ENCODE peak calls at places on chromosomes 16 and 17, in seven cellular contexts. One of them, this sample, is unnamed.
A peak's percentile ranks its signal among the peaks of the same experiment; 100 is the strongest.

GRCh38 chr16:69872888-69873287 is 78.2 kb upstream of the CLEC18A start:
- DNase-seq in tibial nerve: no peak
- DNase-seq in stomach: no peak
- DNase-seq in uterus: no peak
- DNase-seq in lower leg skin: no peak
- DNase-seq in body of pancreas: no peak
- DNase-seq in A549: no peak
- DNase-seq in this sample: no peak

GRCh38 chr16:842631-843560 is 42.4 kb upstream of the GNG13 start:
- DNase-seq in stomach: no peak
- DNase-seq in A549: no peak
- DNase-seq in tibial nerve: no peak
- DNase-seq in lower leg skin: no peak
- DNase-seq in uterus: no peak
- DNase-seq in body of pancreas: no peak
- DNase-seq in this sample: no peak

GRCh38 chr17:75878174-75878998 is at the start of gene TRIM47:
- DNase-seq in lower leg skin: no peak
- DNase-seq in A549: peak; percentile 83
- DNase-seq in tibial nerve: peak; percentile 55
- DNase-seq in body of pancreas: peak; percentile 56
- DNase-seq in uterus: peak; percentile 81
- DNase-seq in stomach: peak; percentile 68
- DNase-seq in this sample: peak; percentile 48

GRCh38 chr17:63035271-63035670 is 69.2 kb downstream of the TANC2 start:
- DNase-seq in uterus: no peak
- DNase-seq in tibial nerve: no peak
- DNase-seq in A549: peak; percentile 36
- DNase-seq in stomach: no peak
- DNase-seq in lower leg skin: no peak
- DNase-seq in body of pancreas: no peak
- DNase-seq in this sample: no peak

GRCh38 chr17:82098939-82099765 is 1.1 kb upstream of the FASN start:
- DNase-seq in tibial nerve: no peak
- DNase-seq in stomach: no peak
- DNase-seq in body of pancreas: peak; percentile 34
- DNase-seq in lower leg skin: no peak
- DNase-seq in A549: no peak
- DNase-seq in uterus: peak; percentile 33
- DNase-seq in this sample: no peak

GRCh38 chr16:55701442-55702319 is 45.9 kb downstream of the SLC6A2 start:
- DNase-seq in tibial nerve: no peak
- DNase-seq in body of pancreas: peak; percentile 61
- DNase-seq in lower leg skin: no peak
- DNase-seq in stomach: peak; percentile 76
- DNase-seq in uterus: peak; percentile 31
- DNase-seq in A549: peak; percentile 47
- DNase-seq in this sample: peak; percentile 35

GRCh38 chr16:57262841-57263584 is 18.0 kb downstream of the ARL2BP start:
- DNase-seq in stomach: peak; percentile 59
- DNase-seq in A549: no peak
- DNase-seq in tibial nerve: no peak
- DNase-seq in lower leg skin: no peak
- DNase-seq in uterus: no peak
- DNase-seq in body of pancreas: no peak
- DNase-seq in this sample: no peak

GRCh38 chr17:21042434-21043295 is at the start of gene USP22:
- DNase-seq in uterus: peak; percentile 35
- DNase-seq in body of pancreas: no peak
- DNase-seq in stomach: peak; percentile 31
- DNase-seq in lower leg skin: no peak
- DNase-seq in tibial nerve: no peak
- DNase-seq in A549: no peak
- DNase-seq in this sample: no peak

GRCh38 chr17:34542700-34543336 is 36.6 kb upstream of the TMEM132E start:
- DNase-seq in stomach: peak; percentile 27
- DNase-seq in tibial nerve: no peak
- DNase-seq in lower leg skin: peak; percentile 21
- DNase-seq in body of pancreas: peak; percentile 39
- DNase-seq in uterus: peak; percentile 17
- DNase-seq in A549: peak; percentile 30
- DNase-seq in this sample: no peak

GRCh38 chr16:62370445-62370844 is 334.2 kb upstream of the CDH8 start:
- DNase-seq in tibial nerve: no peak
- DNase-seq in uterus: no peak
- DNase-seq in lower leg skin: no peak
- DNase-seq in A549: no peak
- DNase-seq in body of pancreas: no peak
- DNase-seq in stomach: no peak
- DNase-seq in this sample: no peak

GRCh38 chr16:12229759-12230594 is 253.4 kb downstream of the SNX29 start:
- DNase-seq in body of pancreas: no peak
- DNase-seq in tibial nerve: no peak
- DNase-seq in lower leg skin: no peak
- DNase-seq in stomach: no peak
- DNase-seq in uterus: no peak
- DNase-seq in A549: no peak
- DNase-seq in this sample: no peak

GRCh38 chr16:79098897-79099296 is 501.6 kb downstream of the MAF start:
- DNase-seq in uterus: no peak
- DNase-seq in body of pancreas: no peak
- DNase-seq in stomach: no peak
- DNase-seq in tibial nerve: no peak
- DNase-seq in lower leg skin: no peak
- DNase-seq in A549: no peak
- DNase-seq in this sample: no peak

GRCh38 chr17:19262650-19263620 is 25.8 kb downstream of the EPN2 start:
- DNase-seq in lower leg skin: no peak
- DNase-seq in tibial nerve: no peak
- DNase-seq in A549: no peak
- DNase-seq in stomach: no peak
- DNase-seq in body of pancreas: no peak
- DNase-seq in uterus: peak; percentile 56
- DNase-seq in this sample: no peak

GRCh38 chr17:30808785-30809286 is 15.7 kb downstream of the CRLF3 start:
- DNase-seq in tibial nerve: no peak
- DNase-seq in lower leg skin: no peak
- DNase-seq in A549: no peak
- DNase-seq in uterus: no peak
- DNase-seq in body of pancreas: no peak
- DNase-seq in stomach: no peak
- DNase-seq in this sample: no peak
- TF ChIP-seq POLR2A in tibial nerve: no peak
- TF ChIP-seq POLR2A in lower leg skin: no peak
- TF ChIP-seq POLR2A in A549: no peak
- TF ChIP-seq POLR2A in uterus: no peak
- TF ChIP-seq POLR2A in body of pancreas: no peak
- TF ChIP-seq POLR2A in stomach: no peak
- TF ChIP-seq POLR2A in this sample: no peak

DNA sequence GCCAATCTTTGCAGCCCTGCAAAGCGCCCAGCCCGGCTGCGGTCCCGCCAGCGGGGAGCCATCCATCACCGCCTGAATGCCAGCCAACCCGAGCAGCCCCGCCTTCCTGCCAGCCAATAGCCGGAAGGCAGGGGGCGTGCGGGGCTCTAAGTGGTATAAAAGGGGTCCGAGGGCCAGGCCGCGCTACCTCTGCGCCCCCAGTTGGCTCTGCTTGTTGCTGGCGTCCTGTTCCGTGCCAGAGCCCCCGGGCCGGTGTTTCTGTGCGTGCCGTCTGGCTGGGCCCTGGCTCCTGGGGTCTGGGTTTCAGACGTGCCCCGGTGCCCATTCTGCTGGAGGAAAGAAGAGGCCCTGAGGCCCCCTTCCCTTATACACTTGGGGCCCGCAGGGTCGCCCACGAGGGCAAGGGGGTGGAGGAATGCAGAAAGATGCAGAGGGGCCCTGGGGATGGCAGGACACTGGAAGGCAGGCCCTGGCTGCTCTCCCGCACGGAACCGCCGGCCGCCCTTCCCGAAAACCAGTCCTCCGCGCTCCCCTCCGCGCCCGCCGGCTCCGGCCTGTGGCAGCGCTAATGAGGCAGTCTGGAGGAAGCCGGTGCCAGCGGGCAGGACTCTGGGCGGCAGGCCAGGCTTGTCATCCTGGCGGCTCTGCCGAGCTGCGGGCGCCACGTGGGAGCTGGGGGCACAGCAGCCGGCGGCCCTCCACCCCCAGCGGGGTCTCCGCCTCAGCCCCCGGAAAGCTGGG is 14.0 kb downstream of the COPZ2 start:
- DNase-seq in A549: peak; percentile 91
- DNase-seq in uterus: peak; percentile 58
- DNase-seq in tibial nerve: peak; percentile 72
- DNase-seq in body of pancreas: peak; percentile 91
- DNase-seq in stomach: peak; percentile 92
- DNase-seq in lower leg skin: peak; percentile 61
- DNase-seq in this sample: peak; percentile 82
- TF ChIP-seq POLR2A in A549: peak; percentile 79
- TF ChIP-seq POLR2A in uterus: no peak
- TF ChIP-seq POLR2A in tibial nerve: peak; percentile 37
- TF ChIP-seq POLR2A in body of pancreas: peak; percentile 20
- TF ChIP-seq POLR2A in stomach: no peak
- TF ChIP-seq POLR2A in lower leg skin: no peak
- TF ChIP-seq POLR2A in this sample: peak; percentile 21

GRCh38 chr16:30084096-30084815 is 7.5 kb downstream of the TBX6 start:
- DNase-seq in tibial nerve: no peak
- DNase-seq in uterus: no peak
- DNase-seq in stomach: no peak
- DNase-seq in lower leg skin: no peak
- DNase-seq in A549: no peak
- DNase-seq in body of pancreas: no peak
- DNase-seq in this sample: no peak
- TF ChIP-seq POLR2A in tibial nerve: no peak
- TF ChIP-seq POLR2A in uterus: no peak
- TF ChIP-seq POLR2A in stomach: no peak
- TF ChIP-seq POLR2A in lower leg skin: no peak
- TF ChIP-seq POLR2A in A549: no peak
- TF ChIP-seq POLR2A in body of pancreas: no peak
- TF ChIP-seq POLR2A in this sample: no peak

DNA sequence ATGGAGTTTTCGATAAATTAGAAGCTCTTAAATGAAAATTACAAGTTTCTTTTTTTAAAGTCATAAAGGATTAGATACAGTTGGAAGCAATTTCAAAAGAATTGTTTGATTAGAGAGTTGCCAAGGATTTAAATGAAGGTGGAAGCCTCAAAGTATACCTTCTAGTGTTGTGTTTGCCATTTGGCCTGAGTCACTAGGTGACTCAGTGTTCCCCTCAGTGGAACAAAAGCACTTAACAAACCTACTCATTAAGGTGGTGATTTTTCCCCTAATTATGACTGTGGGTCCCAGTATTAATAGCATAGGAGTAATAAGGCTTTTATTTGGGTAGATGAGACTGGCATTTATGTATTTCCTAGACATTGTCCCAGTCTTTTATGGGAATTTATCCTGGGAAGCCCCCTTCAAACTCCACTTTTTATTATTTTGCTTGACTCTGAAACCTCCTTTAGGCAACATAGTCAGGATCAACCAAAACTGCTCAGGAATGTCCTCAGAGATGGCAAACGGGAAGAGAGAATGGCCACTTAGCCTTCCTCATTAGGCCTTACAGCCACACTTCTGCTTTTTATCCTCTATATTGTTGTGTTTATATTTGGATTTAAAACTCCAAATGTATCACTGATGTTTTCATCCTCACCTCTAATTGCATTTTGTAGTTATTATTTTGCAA is 161.0 kb downstream of the FTO start:
- DNase-seq in tibial nerve: no peak
- DNase-seq in body of pancreas: no peak
- DNase-seq in stomach: no peak
- DNase-seq in A549: peak; percentile 4
- DNase-seq in uterus: no peak
- DNase-seq in lower leg skin: no peak
- DNase-seq in this sample: no peak
- TF ChIP-seq POLR2A in tibial nerve: no peak
- TF ChIP-seq POLR2A in body of pancreas: no peak
- TF ChIP-seq POLR2A in stomach: no peak
- TF ChIP-seq POLR2A in A549: no peak
- TF ChIP-seq POLR2A in uterus: no peak
- TF ChIP-seq POLR2A in lower leg skin: no peak
- TF ChIP-seq POLR2A in this sample: no peak

DNA sequence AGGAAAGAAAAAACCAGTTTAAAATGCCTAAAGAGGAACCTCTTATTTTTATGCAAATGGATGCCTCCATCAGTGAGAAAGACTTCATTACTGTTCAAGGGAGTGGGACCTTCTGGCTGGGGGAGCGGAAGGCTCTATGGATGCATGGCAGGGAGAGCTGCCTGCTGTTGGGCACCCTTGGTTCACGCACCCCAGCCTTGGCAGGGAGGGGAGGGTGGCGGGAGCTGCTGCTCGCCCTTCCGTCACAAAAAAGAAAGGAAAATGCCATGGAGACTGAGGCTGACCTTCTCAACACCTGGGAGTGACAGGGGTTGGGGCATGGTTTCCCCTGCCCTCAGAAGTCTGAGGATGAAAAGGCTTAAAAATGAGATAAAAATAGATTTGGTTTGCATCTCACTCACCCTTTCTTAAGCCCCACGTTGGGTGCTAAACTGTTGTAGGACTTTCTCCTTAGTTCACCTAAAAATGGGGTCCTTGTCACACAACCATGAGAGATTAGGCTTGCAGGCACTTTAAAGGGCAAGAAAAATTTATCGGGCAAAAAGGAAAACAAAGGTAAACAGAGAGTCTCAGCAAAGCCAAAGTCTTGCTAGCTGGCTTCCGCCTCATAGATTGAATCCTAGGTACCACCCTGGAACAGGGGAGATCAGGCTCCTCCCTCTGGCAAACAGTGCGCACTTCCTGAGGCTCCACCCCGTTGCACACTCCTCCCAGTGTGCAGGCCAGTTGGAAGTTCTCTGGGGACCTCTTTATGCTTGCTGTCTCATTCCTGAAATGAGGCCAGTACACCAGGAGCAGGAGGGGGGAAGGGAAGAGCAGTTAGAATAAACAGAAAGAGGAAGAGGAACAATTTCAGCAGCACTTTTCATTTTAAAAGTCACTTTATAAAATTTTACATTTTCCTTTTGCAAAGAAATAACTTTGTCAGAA is 31.6 kb downstream of the PHKB start:
- DNase-seq in tibial nerve: peak; percentile 68
- DNase-seq in A549: no peak
- DNase-seq in lower leg skin: peak; percentile 75
- DNase-seq in uterus: peak; percentile 75
- DNase-seq in body of pancreas: peak; percentile 20
- DNase-seq in stomach: peak; percentile 47
- DNase-seq in this sample: peak; percentile 68
- TF ChIP-seq POLR2A in tibial nerve: no peak
- TF ChIP-seq POLR2A in A549: no peak
- TF ChIP-seq POLR2A in lower leg skin: no peak
- TF ChIP-seq POLR2A in uterus: peak; percentile 41
- TF ChIP-seq POLR2A in body of pancreas: no peak
- TF ChIP-seq POLR2A in stomach: no peak
- TF ChIP-seq POLR2A in this sample: peak; percentile 27